ENCODE peak calls at places on chromosomes 1 and 21, in five cellular contexts. One of them, this sample, is unnamed.

GRCh38 chr1:150567717-150568561 is 11.5 kb downstream of the MCL1 start:
- DNase-seq in heart left ventricle: peak
- DNase-seq in HFF-Myc: peak
- DNase-seq in breast epithelium: peak
- DNase-seq in cardiac muscle cell: peak
- DNase-seq in this sample: peak

GRCh38 chr21:44858291-44858690 is 15.2 kb downstream of the PTTG1IP start:
- DNase-seq in heart left ventricle: peak
- DNase-seq in cardiac muscle cell: no peak
- DNase-seq in HFF-Myc: no peak
- DNase-seq in breast epithelium: no peak
- DNase-seq in this sample: no peak

GRCh38 chr1:218743861-218744505 is 398.8 kb downstream of the TGFB2 start:
- DNase-seq in HFF-Myc: no peak
- DNase-seq in breast epithelium: no peak
- DNase-seq in heart left ventricle: no peak
- DNase-seq in cardiac muscle cell: no peak
- DNase-seq in this sample: no peak

GRCh38 chr21:44518684-44519083 is 21.3 kb downstream of the KRTAP10-1 start:
- DNase-seq in HFF-Myc: no peak
- DNase-seq in cardiac muscle cell: no peak
- DNase-seq in heart left ventricle: peak
- DNase-seq in breast epithelium: no peak
- DNase-seq in this sample: no peak

GRCh38 chr1:218397752-218398339 is 52.7 kb downstream of the TGFB2 start:
- DNase-seq in breast epithelium: no peak
- DNase-seq in cardiac muscle cell: peak
- DNase-seq in HFF-Myc: no peak
- DNase-seq in heart left ventricle: no peak
- DNase-seq in this sample: no peak

GRCh38 chr1:25204797-25205441 is 27.4 kb downstream of the SYF2 start:
- DNase-seq in cardiac muscle cell: peak
- DNase-seq in breast epithelium: no peak
- DNase-seq in heart left ventricle: no peak
- DNase-seq in HFF-Myc: peak
- DNase-seq in this sample: peak

GRCh38 chr1:178727014-178727895 is 2.2 kb downstream of the RALGPS2 start:
- DNase-seq in heart left ventricle: no peak
- DNase-seq in breast epithelium: no peak
- DNase-seq in cardiac muscle cell: peak
- DNase-seq in HFF-Myc: no peak
- DNase-seq in this sample: no peak

GRCh38 chr1:29121516-29121937 is 2.2 kb downstream of the TMEM200B start:
- DNase-seq in heart left ventricle: no peak
- DNase-seq in breast epithelium: no peak
- DNase-seq in HFF-Myc: no peak
- DNase-seq in cardiac muscle cell: peak
- DNase-seq in this sample: peak

GRCh38 chr1:50700226-50701020 is 259.6 kb downstream of the FAF1 start:
- DNase-seq in breast epithelium: no peak
- DNase-seq in HFF-Myc: no peak
- DNase-seq in heart left ventricle: no peak
- DNase-seq in cardiac muscle cell: peak
- DNase-seq in this sample: no peak

GRCh38 chr1:59418361-59418760 is 121.5 kb downstream of the FGGY start:
- DNase-seq in breast epithelium: no peak
- DNase-seq in heart left ventricle: no peak
- DNase-seq in cardiac muscle cell: no peak
- DNase-seq in HFF-Myc: no peak
- DNase-seq in this sample: no peak

DNA sequence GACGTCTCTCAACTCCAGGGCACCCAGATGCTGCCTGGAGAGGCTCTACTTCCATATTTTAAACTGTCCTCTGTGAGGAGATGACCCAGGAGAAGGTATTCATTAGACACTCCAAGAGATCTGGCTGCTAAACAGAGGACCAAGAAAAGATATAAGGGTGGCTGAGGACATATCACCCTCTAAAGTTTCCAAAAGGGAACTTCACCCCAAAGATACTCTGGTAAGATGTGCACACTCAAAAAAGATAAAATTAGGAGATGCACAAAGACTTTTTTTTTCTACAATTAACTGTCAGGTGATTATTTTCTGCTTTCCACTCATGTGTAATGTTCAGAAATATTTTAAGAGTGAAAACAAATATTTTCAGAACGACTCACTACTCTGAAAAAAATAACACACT is 1.4 kb downstream of the ZNF670 start:
- DNase-seq in heart left ventricle: no peak
- DNase-seq in HFF-Myc: no peak
- DNase-seq in breast epithelium: no peak
- DNase-seq in cardiac muscle cell: no peak
- DNase-seq in this sample: no peak
- TF ChIP-seq CTCF in heart left ventricle: no peak
- TF ChIP-seq CTCF in HFF-Myc: no peak
- TF ChIP-seq CTCF in breast epithelium: no peak
- TF ChIP-seq CTCF in cardiac muscle cell: no peak
- TF ChIP-seq CTCF in this sample: no peak

GRCh38 chr1:164950453-164951052 is 391.6 kb downstream of the PBX1 start:
- DNase-seq in breast epithelium: no peak
- DNase-seq in heart left ventricle: no peak
- DNase-seq in cardiac muscle cell: peak
- DNase-seq in HFF-Myc: no peak
- DNase-seq in this sample: no peak

GRCh38 chr1:164949758-164950452 is 390.9 kb downstream of the PBX1 start:
- DNase-seq in cardiac muscle cell: no peak
- DNase-seq in heart left ventricle: no peak
- DNase-seq in HFF-Myc: no peak
- DNase-seq in breast epithelium: no peak
- DNase-seq in this sample: no peak

GRCh38 chr1:164953815-164954214 is 394.8 kb downstream of the PBX1 start:
- DNase-seq in HFF-Myc: no peak
- DNase-seq in heart left ventricle: no peak
- DNase-seq in breast epithelium: no peak
- DNase-seq in cardiac muscle cell: no peak
- DNase-seq in this sample: no peak

GRCh38 chr1:164948101-164948500 is 389.1 kb downstream of the PBX1 start:
- DNase-seq in breast epithelium: no peak
- DNase-seq in HFF-Myc: no peak
- DNase-seq in cardiac muscle cell: no peak
- DNase-seq in heart left ventricle: no peak
- DNase-seq in this sample: no peak

GRCh38 chr1:164953095-164953494 is 394.1 kb downstream of the PBX1 start:
- DNase-seq in HFF-Myc: no peak
- DNase-seq in heart left ventricle: no peak
- DNase-seq in breast epithelium: no peak
- DNase-seq in cardiac muscle cell: no peak
- DNase-seq in this sample: no peak
- TF ChIP-seq CTCF in HFF-Myc: no peak
- TF ChIP-seq CTCF in heart left ventricle: peak
- TF ChIP-seq CTCF in breast epithelium: no peak
- TF ChIP-seq CTCF in cardiac muscle cell: peak
- TF ChIP-seq CTCF in this sample: no peak

GRCh38 chr1:14924455-14925325 is 228.9 kb upstream of the TMEM51 start:
- DNase-seq in cardiac muscle cell: peak
- DNase-seq in HFF-Myc: no peak
- DNase-seq in heart left ventricle: peak
- DNase-seq in breast epithelium: peak
- DNase-seq in this sample: peak
- TF ChIP-seq CTCF in cardiac muscle cell: no peak
- TF ChIP-seq CTCF in HFF-Myc: no peak
- TF ChIP-seq CTCF in heart left ventricle: peak
- TF ChIP-seq CTCF in breast epithelium: peak
- TF ChIP-seq CTCF in this sample: no peak

DNA sequence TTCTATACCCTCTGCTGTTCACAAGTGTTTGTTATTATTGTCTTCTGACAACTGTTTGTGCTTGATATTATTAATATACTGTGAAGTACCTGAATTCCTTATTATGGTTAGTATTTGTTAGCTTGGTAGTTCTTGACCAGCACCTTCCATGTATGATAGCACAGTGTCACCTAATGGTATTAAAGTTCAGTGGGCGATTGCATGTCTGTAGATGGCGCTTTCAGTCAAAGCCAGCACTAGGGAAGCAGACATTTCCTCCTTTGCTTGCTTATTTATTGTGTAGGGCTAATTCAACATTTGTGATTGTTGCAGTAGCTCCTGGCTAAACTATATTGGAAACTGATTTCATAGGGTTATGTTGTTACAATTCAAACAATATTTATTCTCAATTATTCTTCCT is 218.0 kb downstream of the ZP4 start:
- DNase-seq in heart left ventricle: no peak
- DNase-seq in HFF-Myc: no peak
- DNase-seq in breast epithelium: no peak
- DNase-seq in cardiac muscle cell: no peak
- DNase-seq in this sample: no peak
- TF ChIP-seq CTCF in heart left ventricle: no peak
- TF ChIP-seq CTCF in HFF-Myc: no peak
- TF ChIP-seq CTCF in breast epithelium: no peak
- TF ChIP-seq CTCF in cardiac muscle cell: peak
- TF ChIP-seq CTCF in this sample: no peak

GRCh38 chr21:37563641-37564340 is 197.2 kb downstream of the DYRK1A start:
- DNase-seq in cardiac muscle cell: peak
- DNase-seq in heart left ventricle: peak
- DNase-seq in HFF-Myc: peak
- DNase-seq in breast epithelium: peak
- DNase-seq in this sample: peak
- TF ChIP-seq CTCF in cardiac muscle cell: peak
- TF ChIP-seq CTCF in heart left ventricle: peak
- TF ChIP-seq CTCF in HFF-Myc: peak
- TF ChIP-seq CTCF in breast epithelium: peak
- TF ChIP-seq CTCF in this sample: peak

DNA sequence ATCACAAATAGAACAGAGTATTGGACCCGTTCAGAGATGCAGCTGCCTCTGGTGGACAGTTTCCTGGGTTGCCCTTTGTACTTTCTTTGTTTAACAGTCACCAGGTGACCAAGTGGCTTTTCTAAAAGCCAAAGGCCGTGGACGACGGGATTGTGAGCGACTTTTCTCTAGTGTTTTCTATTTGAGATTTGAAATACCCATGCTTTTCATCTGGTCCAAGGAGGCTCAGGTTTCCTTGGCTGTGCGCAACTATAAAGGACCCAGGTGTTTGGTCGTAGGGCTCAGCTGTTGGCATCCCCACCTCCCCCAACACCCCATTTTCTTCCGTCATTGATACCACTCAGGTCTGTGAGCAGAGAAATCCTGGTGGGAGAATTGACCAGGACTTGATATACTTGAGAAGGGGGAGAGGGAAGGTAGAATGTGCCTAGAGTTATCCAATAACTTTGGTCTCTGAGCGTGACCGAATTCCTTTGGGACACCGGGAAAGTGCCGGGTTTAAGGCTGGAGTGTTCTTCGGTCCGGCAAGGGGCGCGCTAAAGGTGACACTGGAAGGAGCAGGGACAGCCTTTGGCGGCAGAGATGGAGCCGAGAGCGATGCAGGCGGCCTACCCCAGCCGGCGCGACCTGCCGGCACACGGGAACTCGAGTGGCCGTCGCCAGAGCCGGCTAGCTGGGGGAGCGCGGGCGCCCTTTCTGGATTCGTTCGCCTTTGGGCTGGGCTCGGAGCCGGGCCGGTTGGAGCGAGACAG is 83.4 kb upstream of the BMP8A start:
- DNase-seq in heart left ventricle: no peak
- DNase-seq in HFF-Myc: no peak
- DNase-seq in cardiac muscle cell: no peak
- DNase-seq in breast epithelium: no peak
- DNase-seq in this sample: no peak
- TF ChIP-seq CTCF in heart left ventricle: no peak
- TF ChIP-seq CTCF in HFF-Myc: no peak
- TF ChIP-seq CTCF in cardiac muscle cell: no peak
- TF ChIP-seq CTCF in breast epithelium: no peak
- TF ChIP-seq CTCF in this sample: no peak

GRCh38 chr1:66757740-66758139 is 5.5 kb downstream of the DYNLT5 start:
- DNase-seq in HFF-Myc: no peak
- DNase-seq in heart left ventricle: no peak
- DNase-seq in cardiac muscle cell: no peak
- DNase-seq in breast epithelium: no peak
- DNase-seq in this sample: no peak

GRCh38 chr1:66764994-66765578 is 12.8 kb downstream of the DYNLT5 start:
- DNase-seq in breast epithelium: no peak
- DNase-seq in HFF-Myc: peak
- DNase-seq in cardiac muscle cell: peak
- DNase-seq in heart left ventricle: no peak
- DNase-seq in this sample: peak

GRCh38 chr1:66758247-66758755 is 6.0 kb downstream of the DYNLT5 start:
- DNase-seq in breast epithelium: no peak
- DNase-seq in HFF-Myc: no peak
- DNase-seq in cardiac muscle cell: peak
- DNase-seq in heart left ventricle: no peak
- DNase-seq in this sample: peak

GRCh38 chr1:66760506-66760905 is 8.2 kb downstream of the DYNLT5 start:
- DNase-seq in cardiac muscle cell: no peak
- DNase-seq in HFF-Myc: no peak
- DNase-seq in heart left ventricle: no peak
- DNase-seq in breast epithelium: no peak
- DNase-seq in this sample: no peak

GRCh38 chr1:66761273-66761672 is 9.0 kb downstream of the DYNLT5 start:
- DNase-seq in cardiac muscle cell: no peak
- DNase-seq in HFF-Myc: no peak
- DNase-seq in breast epithelium: no peak
- DNase-seq in heart left ventricle: no peak
- DNase-seq in this sample: no peak
- TF ChIP-seq CTCF in cardiac muscle cell: peak
- TF ChIP-seq CTCF in HFF-Myc: peak
- TF ChIP-seq CTCF in breast epithelium: no peak
- TF ChIP-seq CTCF in heart left ventricle: no peak
- TF ChIP-seq CTCF in this sample: no peak

This sample was measured in GM13976.